ENCODE peak calls at places on chromosome 21, in four cellular contexts. J, M, F and W are unnamed samples.
A peak's percentile ranks its signal among the peaks of the same experiment; 100 is the strongest.

GRCh38 chr21:28485301-28486022 is 507.2 kb downstream of the LTN1 start:
- DNase-seq in J (no peak), M (peak; percentile 35), F (no peak), W (peak; percentile 14)

GRCh38 chr21:20259035-20259867 is 739.0 kb upstream of the NCAM2 start:
- DNase-seq in J (no peak), M (no peak), F (no peak), W (no peak)

GRCh38 chr21:38797470-38797869 is 8.3 kb upstream of the ETS2 start:
- DNase-seq in J (no peak), M (no peak), F (no peak), W (no peak)

GRCh38 chr21:15514073-15514946 is 215.5 kb upstream of the USP25 start:
- DNase-seq in J (no peak), M (no peak), F (peak; percentile 39), W (no peak)

GRCh38 chr21:27346041-27346448 is 379.2 kb upstream of the ADAMTS5 start:
- DNase-seq in J (no peak), M (no peak), F (no peak), W (peak; percentile 41)

GRCh38 chr21:39232926-39233325 is 49.7 kb upstream of the PSMG1 start:
- DNase-seq in J (no peak), M (peak; percentile 1), F (no peak), W (no peak)

GRCh38 chr21:42223826-42224575 is 5.1 kb downstream of the ABCG1 start:
- DNase-seq in J (no peak), M (no peak), F (no peak), W (no peak)

GRCh38 chr21:42460391-42461184 is 35.4 kb downstream of the RSPH1 start:
- DNase-seq in J (no peak), M (no peak), F (no peak), W (no peak)

GRCh38 chr21:29805110-29805509 is 134.7 kb downstream of the GRIK1 start:
- DNase-seq in J (no peak), M (no peak), F (no peak), W (no peak)

GRCh38 chr21:42311160-42311559 is 4.0 kb downstream of the TFF3 start:
- DNase-seq in J (no peak), M (no peak), F (no peak), W (no peak)

GRCh38 chr21:43991447-43991991 is 20.6 kb upstream of the TRAPPC10 start:
- DNase-seq in J (no peak), M (no peak), F (no peak), W (no peak)

GRCh38 chr21:44757731-44758130 is 43.9 kb downstream of the UBE2G2 start:
- DNase-seq in J (peak; percentile 5), M (no peak), F (no peak), W (no peak)

GRCh38 chr21:42080788-42081083 is 9.6 kb downstream of the UMODL1 start:
- DNase-seq in J (no peak), M (peak; percentile 91), F (no peak), W (peak; percentile 56)